ENCODE peak calls at places on chromosomes 12 and 14, in seven cellular contexts. K is PC-9, C is GM23338, J is PC-3, O is HCT116, B is MM.1S, A is SK-N-SH. R is an unnamed sample. For H3K27me3 and H3K9me2, the result is how much of the 10 kb centered on the place peaks cover.

GRCh38 chr12:50101663-50102062 is 2.1 kb upstream of the GPD1 start:
- DNase-seq in K (no peak), C (peak), J (peak), O (peak), B (no peak), A (peak), R (peak)

GRCh38 chr14:50070840-50071548 is 45.4 kb downstream of the VCPKMT start:
- DNase-seq in K (no peak), C (no peak), J (no peak), O (no peak), B (no peak), A (no peak), R (no peak)

GRCh38 chr12:48536602-48537001 is 11.2 kb downstream of the OR8S1 start:
- DNase-seq in K (no peak), C (no peak), J (no peak), O (no peak), B (no peak), A (no peak), R (no peak)

GRCh38 chr14:103531421-103532215 is 2.6 kb downstream of the TRMT61A start:
- DNase-seq in K (no peak), C (no peak), J (no peak), O (no peak), B (no peak), A (no peak), R (no peak)

GRCh38 chr12:513446-513845 is 53.7 kb downstream of the B4GALNT3 start:
- DNase-seq in K (peak), C (no peak), J (no peak), O (no peak), B (no peak), A (no peak), R (no peak)

GRCh38 chr12:117564885-117565284 is 203.5 kb upstream of the NOS1 start:
- DNase-seq in K (no peak), C (peak), J (no peak), O (no peak), B (no peak), A (no peak), R (no peak)

GRCh38 chr12:6367065-6367968 is 8.0 kb downstream of the SCNN1A start:
- DNase-seq in K (no peak), C (no peak), J (peak), O (no peak), B (peak), A (peak), R (no peak)

GRCh38 chr12:19837543-19837942 is 398.3 kb downstream of the AEBP2 start:
- DNase-seq in K (no peak), C (no peak), J (no peak), O (no peak), B (no peak), A (no peak), R (no peak)

DNA sequence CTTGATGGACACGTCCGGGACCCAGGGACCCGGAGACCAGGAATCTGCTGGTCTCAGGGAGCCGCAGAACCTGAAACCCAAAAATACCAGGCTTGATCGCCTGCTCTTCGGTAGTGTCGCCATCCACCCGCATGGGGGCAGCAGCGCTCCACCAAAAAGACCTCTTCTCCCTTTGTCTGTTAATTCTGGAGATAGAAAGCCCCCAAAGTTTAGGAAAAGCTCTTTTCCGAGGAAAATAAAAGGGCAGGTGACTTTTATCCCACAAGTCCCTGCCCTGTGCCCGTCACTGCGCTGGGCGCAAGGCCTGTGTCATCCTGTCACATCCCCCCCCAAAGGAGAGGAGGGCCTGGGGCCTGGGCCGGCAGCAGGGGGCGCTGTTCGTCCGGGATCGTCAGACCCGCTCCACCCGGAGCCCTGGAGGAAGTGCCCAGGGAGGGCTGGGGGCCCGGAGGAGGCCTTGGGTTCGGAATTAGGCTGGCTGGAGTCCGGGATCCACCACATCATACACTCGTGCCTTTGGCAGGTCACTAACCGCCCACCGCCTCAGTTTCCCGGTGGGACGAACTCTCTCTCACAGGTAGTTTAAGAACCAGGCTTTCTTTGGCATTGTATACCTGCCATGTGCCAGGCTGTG is 31.9 kb downstream of the DAD1 start:
- DNase-seq in K (peak), C (peak), J (peak), O (peak), B (peak), A (peak), R (peak)
- H3K27me3 ChIP-seq in K (under half), C (under half), J (under half), O (under half), B (under half), A (under half), R (under half)

DNA sequence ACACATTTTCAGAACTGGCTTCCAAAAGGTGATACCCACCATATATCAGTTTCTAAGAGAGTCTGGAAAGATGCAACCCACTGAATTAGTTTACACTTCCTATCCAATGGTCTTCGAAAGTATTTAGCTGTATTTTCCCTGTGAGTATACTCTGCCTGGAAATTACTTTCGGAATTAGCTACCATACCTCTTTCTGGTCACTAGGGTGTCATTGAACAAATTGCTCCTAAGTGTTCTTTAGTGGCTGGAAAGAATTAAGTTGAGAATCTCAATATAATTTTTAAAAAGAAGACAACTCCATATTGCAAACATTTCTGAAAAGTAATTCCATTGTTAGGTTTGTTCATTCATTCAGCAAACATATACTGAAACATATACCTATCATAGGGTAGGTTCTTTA is 283.1 kb upstream of the SSTR1 start:
- DNase-seq in K (no peak), C (peak), J (no peak), O (no peak), B (no peak), A (no peak), R (no peak)
- TF ChIP-seq CTCF in K (no peak), C (peak), J (no peak), O (no peak), B (no peak), A (no peak), R (no peak)

GRCh38 chr12:120358412-120359158 is 10.4 kb downstream of the MSI1 start:
- DNase-seq in K (peak), C (peak), J (no peak), O (no peak), B (no peak), A (no peak), R (no peak)
- H3K9me2 ChIP-seq in K (under half), C (under half), J (under half), O (under half), B (under half), A (under half), R (under half)

GRCh38 chr12:5038781-5039311 is 4.8 kb upstream of the KCNA5 start:
- DNase-seq in K (no peak), C (peak), J (no peak), O (no peak), B (no peak), A (no peak), R (no peak)
- H3K27me3 ChIP-seq in K (half or more), C (under half), J (under half), O (half or more), B (under half), A (half or more), R (half or more)

R was measured in hepatocyte.